ENCODE peak calls at places on chromosomes 13 and 19, in seven cellular contexts. One of them, this sample, is unnamed.

GRCh38 chr19:10604460-10604980 is 17.4 kb upstream of the AP1M2 start:
- DNase-seq in CD8-positive, alpha-beta memory T cell: no peak
- DNase-seq in kidney epithelial cell: no peak
- DNase-seq in tibial artery: no peak
- DNase-seq in HCT116: no peak
- DNase-seq in brain microvascular endothelial cell: no peak
- DNase-seq in IMR-90: no peak
- DNase-seq in this sample: no peak

GRCh38 chr19:29671393-29672076 is 6.3 kb downstream of the PLEKHF1 start:
- DNase-seq in IMR-90: no peak
- DNase-seq in tibial artery: peak; percentile 46
- DNase-seq in kidney epithelial cell: no peak
- DNase-seq in brain microvascular endothelial cell: peak; percentile 24
- DNase-seq in CD8-positive, alpha-beta memory T cell: peak; percentile 73
- DNase-seq in HCT116: no peak
- DNase-seq in this sample: no peak

GRCh38 chr19:710767-711166 is 2.0 kb downstream of the PALM start:
- DNase-seq in HCT116: no peak
- DNase-seq in CD8-positive, alpha-beta memory T cell: no peak
- DNase-seq in brain microvascular endothelial cell: no peak
- DNase-seq in tibial artery: no peak
- DNase-seq in IMR-90: no peak
- DNase-seq in kidney epithelial cell: no peak
- DNase-seq in this sample: no peak

GRCh38 chr13:99384468-99384867 is 77.3 kb upstream of the GPR183 start:
- DNase-seq in HCT116: no peak
- DNase-seq in IMR-90: no peak
- DNase-seq in kidney epithelial cell: no peak
- DNase-seq in CD8-positive, alpha-beta memory T cell: peak; percentile 79
- DNase-seq in brain microvascular endothelial cell: no peak
- DNase-seq in tibial artery: no peak
- DNase-seq in this sample: no peak

GRCh38 chr13:92843549-92843948 is 383.1 kb upstream of the GPC6 start:
- DNase-seq in kidney epithelial cell: peak; percentile 86
- DNase-seq in CD8-positive, alpha-beta memory T cell: no peak
- DNase-seq in IMR-90: peak; percentile 69
- DNase-seq in brain microvascular endothelial cell: no peak
- DNase-seq in HCT116: no peak
- DNase-seq in tibial artery: no peak
- DNase-seq in this sample: no peak

GRCh38 chr13:32056316-32056715 is 24.7 kb downstream of the FRY start:
- DNase-seq in HCT116: no peak
- DNase-seq in kidney epithelial cell: no peak
- DNase-seq in CD8-positive, alpha-beta memory T cell: no peak
- DNase-seq in tibial artery: no peak
- DNase-seq in IMR-90: no peak
- DNase-seq in brain microvascular endothelial cell: no peak
- DNase-seq in this sample: no peak

GRCh38 chr19:18669883-18670282 is 13.6 kb upstream of the CRTC1 start:
- DNase-seq in IMR-90: no peak
- DNase-seq in tibial artery: no peak
- DNase-seq in HCT116: no peak
- DNase-seq in CD8-positive, alpha-beta memory T cell: no peak
- DNase-seq in kidney epithelial cell: no peak
- DNase-seq in brain microvascular endothelial cell: no peak
- DNase-seq in this sample: no peak

GRCh38 chr13:51534075-51534817 is 50.0 kb upstream of the WDFY2 start:
- DNase-seq in brain microvascular endothelial cell: no peak
- DNase-seq in HCT116: no peak
- DNase-seq in kidney epithelial cell: no peak
- DNase-seq in IMR-90: no peak
- DNase-seq in CD8-positive, alpha-beta memory T cell: peak; percentile 23
- DNase-seq in tibial artery: peak; percentile 70
- DNase-seq in this sample: no peak

GRCh38 chr13:109790951-109791605 is 4.7 kb upstream of the IRS2 start:
- DNase-seq in kidney epithelial cell: no peak
- DNase-seq in brain microvascular endothelial cell: peak; percentile 35
- DNase-seq in IMR-90: peak; percentile 41
- DNase-seq in tibial artery: no peak
- DNase-seq in HCT116: no peak
- DNase-seq in CD8-positive, alpha-beta memory T cell: peak; percentile 47
- DNase-seq in this sample: no peak

GRCh38 chr13:33313504-33313903 is 27.9 kb upstream of the STARD13 start:
- DNase-seq in IMR-90: no peak
- DNase-seq in kidney epithelial cell: no peak
- DNase-seq in tibial artery: no peak
- DNase-seq in brain microvascular endothelial cell: no peak
- DNase-seq in CD8-positive, alpha-beta memory T cell: no peak
- DNase-seq in HCT116: no peak
- DNase-seq in this sample: no peak
- H3K4me3 ChIP-seq in IMR-90: no peak overlapping the region
- H3K4me3 ChIP-seq in kidney epithelial cell: no peak overlapping the region
- H3K4me3 ChIP-seq in tibial artery: no peak overlapping the region
- H3K4me3 ChIP-seq in brain microvascular endothelial cell: no peak overlapping the region
- H3K4me3 ChIP-seq in CD8-positive, alpha-beta memory T cell: no peak overlapping the region
- H3K4me3 ChIP-seq in HCT116: no peak overlapping the region
- H3K4me3 ChIP-seq in this sample: no peak overlapping the region

DNA sequence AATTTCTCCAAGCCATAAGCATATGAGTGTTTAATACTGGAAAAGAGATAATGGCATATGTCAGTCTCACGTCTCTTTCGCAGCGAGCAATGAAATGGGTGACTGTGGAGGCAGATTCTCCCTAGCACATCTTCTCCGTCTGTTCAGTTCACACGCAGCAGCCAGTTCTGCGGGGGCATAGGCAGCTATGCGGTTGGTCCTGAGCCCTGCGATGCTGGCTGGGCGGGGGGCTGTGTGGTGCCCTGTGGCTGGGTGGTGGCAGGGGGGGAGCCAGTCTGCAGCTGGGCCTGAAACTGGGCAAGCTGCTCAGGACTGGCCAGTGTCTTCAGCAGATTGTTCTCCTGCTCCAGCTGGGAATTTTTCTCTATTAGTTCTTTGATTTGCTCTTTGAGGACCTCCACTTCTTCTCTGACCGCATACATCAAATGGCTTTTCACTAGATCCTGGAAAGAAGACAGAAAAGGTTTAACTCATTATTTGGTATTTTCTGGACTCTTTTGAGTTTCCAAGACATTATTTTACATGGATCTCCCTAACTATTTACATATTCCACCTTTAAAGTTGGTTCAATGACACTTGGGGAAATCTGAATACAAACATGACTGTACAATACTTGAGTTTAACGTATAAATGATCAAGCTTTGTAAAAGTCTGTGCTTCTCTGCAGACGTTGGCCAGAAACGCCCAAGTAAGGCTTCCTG is 61.0 kb downstream of the SERP2 start:
- DNase-seq in HCT116: no peak
- DNase-seq in kidney epithelial cell: no peak
- DNase-seq in brain microvascular endothelial cell: no peak
- DNase-seq in CD8-positive, alpha-beta memory T cell: no peak
- DNase-seq in IMR-90: no peak
- DNase-seq in tibial artery: no peak
- DNase-seq in this sample: no peak
- H3K4me3 ChIP-seq in HCT116: peak overlapping the region; percentile 94
- H3K4me3 ChIP-seq in kidney epithelial cell: peak overlapping the region; percentile 82
- H3K4me3 ChIP-seq in brain microvascular endothelial cell: peak overlapping the region; percentile 84
- H3K4me3 ChIP-seq in CD8-positive, alpha-beta memory T cell: peak overlapping the region; percentile 76
- H3K4me3 ChIP-seq in IMR-90: peak overlapping the region; percentile 49
- H3K4me3 ChIP-seq in tibial artery: peak overlapping the region; percentile 63
- H3K4me3 ChIP-seq in this sample: peak overlapping the region; percentile 68

GRCh38 chr13:112885782-112886268 is 83.2 kb upstream of the MCF2L start:
- DNase-seq in CD8-positive, alpha-beta memory T cell: no peak
- DNase-seq in HCT116: peak; percentile 37
- DNase-seq in brain microvascular endothelial cell: peak; percentile 76
- DNase-seq in kidney epithelial cell: peak; percentile 70
- DNase-seq in tibial artery: peak; percentile 76
- DNase-seq in IMR-90: peak; percentile 87
- DNase-seq in this sample: peak; percentile 39

GRCh38 chr13:112887557-112887991 is 81.4 kb upstream of the MCF2L start:
- DNase-seq in tibial artery: no peak
- DNase-seq in brain microvascular endothelial cell: no peak
- DNase-seq in kidney epithelial cell: no peak
- DNase-seq in CD8-positive, alpha-beta memory T cell: no peak
- DNase-seq in HCT116: no peak
- DNase-seq in IMR-90: no peak
- DNase-seq in this sample: no peak

GRCh38 chr13:112883241-112883945 is 85.6 kb upstream of the MCF2L start:
- DNase-seq in brain microvascular endothelial cell: no peak
- DNase-seq in IMR-90: no peak
- DNase-seq in HCT116: no peak
- DNase-seq in tibial artery: no peak
- DNase-seq in CD8-positive, alpha-beta memory T cell: no peak
- DNase-seq in kidney epithelial cell: no peak
- DNase-seq in this sample: no peak

GRCh38 chr13:112887151-112887550 is 81.9 kb upstream of the MCF2L start:
- DNase-seq in tibial artery: no peak
- DNase-seq in IMR-90: no peak
- DNase-seq in brain microvascular endothelial cell: no peak
- DNase-seq in CD8-positive, alpha-beta memory T cell: no peak
- DNase-seq in HCT116: no peak
- DNase-seq in kidney epithelial cell: no peak
- DNase-seq in this sample: no peak

GRCh38 chr13:112885242-112885781 is 83.7 kb upstream of the MCF2L start:
- DNase-seq in IMR-90: no peak
- DNase-seq in brain microvascular endothelial cell: no peak
- DNase-seq in tibial artery: no peak
- DNase-seq in HCT116: no peak
- DNase-seq in kidney epithelial cell: no peak
- DNase-seq in CD8-positive, alpha-beta memory T cell: no peak
- DNase-seq in this sample: no peak
- H3K4me3 ChIP-seq in IMR-90: no peak overlapping the region
- H3K4me3 ChIP-seq in brain microvascular endothelial cell: no peak overlapping the region
- H3K4me3 ChIP-seq in tibial artery: no peak overlapping the region
- H3K4me3 ChIP-seq in HCT116: no peak overlapping the region
- H3K4me3 ChIP-seq in kidney epithelial cell: no peak overlapping the region
- H3K4me3 ChIP-seq in CD8-positive, alpha-beta memory T cell: no peak overlapping the region
- H3K4me3 ChIP-seq in this sample: no peak overlapping the region

GRCh38 chr19:21758296-21758695 is 9.1 kb downstream of the ZNF100 start:
- DNase-seq in HCT116: no peak
- DNase-seq in IMR-90: no peak
- DNase-seq in brain microvascular endothelial cell: no peak
- DNase-seq in kidney epithelial cell: no peak
- DNase-seq in CD8-positive, alpha-beta memory T cell: no peak
- DNase-seq in tibial artery: no peak
- DNase-seq in this sample: no peak
- H3K4me3 ChIP-seq in HCT116: no peak overlapping the region
- H3K4me3 ChIP-seq in IMR-90: no peak overlapping the region
- H3K4me3 ChIP-seq in brain microvascular endothelial cell: no peak overlapping the region
- H3K4me3 ChIP-seq in kidney epithelial cell: no peak overlapping the region
- H3K4me3 ChIP-seq in CD8-positive, alpha-beta memory T cell: no peak overlapping the region
- H3K4me3 ChIP-seq in tibial artery: no peak overlapping the region
- H3K4me3 ChIP-seq in this sample: no peak overlapping the region

GRCh38 chr19:2577722-2578335 is 101.9 kb downstream of the GADD45B start:
- DNase-seq in kidney epithelial cell: no peak
- DNase-seq in IMR-90: no peak
- DNase-seq in tibial artery: peak; percentile 28
- DNase-seq in CD8-positive, alpha-beta memory T cell: no peak
- DNase-seq in brain microvascular endothelial cell: no peak
- DNase-seq in HCT116: no peak
- DNase-seq in this sample: no peak
- H3K4me3 ChIP-seq in kidney epithelial cell: no peak overlapping the region
- H3K4me3 ChIP-seq in IMR-90: no peak overlapping the region
- H3K4me3 ChIP-seq in tibial artery: peak overlapping the region; percentile 52
- H3K4me3 ChIP-seq in CD8-positive, alpha-beta memory T cell: no peak overlapping the region
- H3K4me3 ChIP-seq in brain microvascular endothelial cell: no peak overlapping the region
- H3K4me3 ChIP-seq in HCT116: peak overlapping the region; percentile 48
- H3K4me3 ChIP-seq in this sample: no peak overlapping the region

DNA sequence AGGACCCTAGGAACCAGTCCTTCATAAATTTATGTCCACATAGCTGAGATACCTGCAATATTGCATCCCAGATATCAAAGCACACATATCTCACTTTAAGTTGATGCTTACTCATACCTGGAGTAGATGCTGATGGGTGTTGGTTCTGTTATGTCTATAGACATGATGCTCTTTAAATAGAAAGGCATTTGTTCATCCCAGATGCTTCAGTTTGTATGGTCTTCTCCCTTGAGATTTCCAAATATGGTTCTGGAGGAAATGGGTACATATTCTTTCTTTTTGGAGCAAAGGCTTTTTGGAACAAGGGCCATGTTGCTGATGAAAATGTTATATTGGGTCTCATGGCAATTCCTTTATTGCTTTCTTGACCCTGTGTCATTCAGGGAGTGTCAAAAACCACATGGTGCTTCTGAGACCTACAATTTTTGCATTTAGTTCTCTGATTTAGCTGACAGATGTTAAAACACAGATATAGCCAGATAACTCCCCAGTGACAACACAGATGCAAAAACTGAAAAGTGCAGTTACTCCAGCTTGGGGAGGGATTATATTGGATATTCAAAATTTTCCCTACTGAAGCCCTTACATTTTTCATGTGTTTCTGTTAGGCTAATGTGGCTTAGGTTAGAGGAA is 211.4 kb downstream of the KCNRG start:
- DNase-seq in CD8-positive, alpha-beta memory T cell: no peak
- DNase-seq in kidney epithelial cell: no peak
- DNase-seq in tibial artery: no peak
- DNase-seq in HCT116: no peak
- DNase-seq in IMR-90: no peak
- DNase-seq in brain microvascular endothelial cell: no peak
- DNase-seq in this sample: no peak
- H3K4me3 ChIP-seq in CD8-positive, alpha-beta memory T cell: no peak overlapping the region
- H3K4me3 ChIP-seq in kidney epithelial cell: no peak overlapping the region
- H3K4me3 ChIP-seq in tibial artery: no peak overlapping the region
- H3K4me3 ChIP-seq in HCT116: no peak overlapping the region
- H3K4me3 ChIP-seq in IMR-90: no peak overlapping the region
- H3K4me3 ChIP-seq in brain microvascular endothelial cell: no peak overlapping the region
- H3K4me3 ChIP-seq in this sample: no peak overlapping the region

GRCh38 chr19:36225219-36225892 is 10.4 kb downstream of the ZNF146 start:
- DNase-seq in CD8-positive, alpha-beta memory T cell: no peak
- DNase-seq in brain microvascular endothelial cell: no peak
- DNase-seq in tibial artery: no peak
- DNase-seq in kidney epithelial cell: no peak
- DNase-seq in IMR-90: peak; percentile 80
- DNase-seq in HCT116: no peak
- DNase-seq in this sample: peak; percentile 27
- H3K4me3 ChIP-seq in CD8-positive, alpha-beta memory T cell: no peak overlapping the region
- H3K4me3 ChIP-seq in brain microvascular endothelial cell: no peak overlapping the region
- H3K4me3 ChIP-seq in tibial artery: no peak overlapping the region
- H3K4me3 ChIP-seq in kidney epithelial cell: no peak overlapping the region
- H3K4me3 ChIP-seq in IMR-90: no peak overlapping the region
- H3K4me3 ChIP-seq in HCT116: no peak overlapping the region
- H3K4me3 ChIP-seq in this sample: no peak overlapping the region